ENCODE peak calls at places on chromosome 3, in ten cellular contexts. X is coronary artery; D is choroid plexus epithelial cell; Y is Caco-2; K is psoas muscle; Q is HL-60; O is mammary epithelial cell; V is AG10803; M is CD8-positive, alpha-beta T cell; I is PC-9. U is an unnamed sample.

GRCh38 chr3:163916596-163917560 is 1161.4 kb downstream of the SI start:
- DNase-seq in Q (no peak), V (no peak), X (no peak), M (no peak), K (no peak), I (no peak), O (no peak), D (no peak), Y (peak; percentile 17), U (no peak)

GRCh38 chr3:11568503-11569155 is 75.1 kb downstream of the VGLL4 start:
- DNase-seq in Y (no peak), O (peak; percentile 92), X (peak; percentile 93), D (peak; percentile 87), M (no peak), Q (no peak), K (peak; percentile 85), I (peak; percentile 52), V (peak; percentile 95), U (no peak)

GRCh38 chr3:57397175-57398026 is 104.9 kb upstream of the ASB14 start:
- DNase-seq in X (no peak), O (peak; percentile 51), Q (peak; percentile 72), V (peak; percentile 47), I (peak; percentile 58), Y (peak; percentile 78), D (peak; percentile 80), K (no peak), M (peak; percentile 52), U (peak; percentile 4)

GRCh38 chr3:173750095-173750494 is 352.6 kb downstream of the NLGN1 start:
- DNase-seq in X (no peak), K (no peak), D (peak; percentile 46), O (peak; percentile 24), Y (no peak), Q (no peak), V (peak; percentile 74), M (no peak), I (no peak), U (peak; percentile 76)

GRCh38 chr3:159861369-159861987 is 127.2 kb upstream of the IL12A start:
- DNase-seq in K (no peak), V (no peak), M (no peak), X (no peak), O (peak; percentile 60), I (peak; percentile 11), Q (no peak), Y (no peak), D (peak; percentile 55), U (no peak)

GRCh38 chr3:61901986-61902385 is 340.6 kb downstream of the PTPRG start:
- DNase-seq in M (no peak), V (no peak), O (no peak), D (no peak), X (no peak), Q (no peak), I (no peak), Y (no peak), K (no peak), U (no peak)

GRCh38 chr3:111902534-111902933 is 43.5 kb downstream of the PHLDB2 start:
- DNase-seq in X (no peak), V (no peak), I (no peak), D (no peak), Q (no peak), Y (no peak), O (no peak), K (no peak), M (no peak), U (no peak)

GRCh38 chr3:187744169-187745151 is 808 bp downstream of the BCL6 start:
- DNase-seq in D (peak; percentile 62), K (peak; percentile 81), O (peak; percentile 51), I (no peak), Y (peak; percentile 30), Q (peak; percentile 35), V (peak; percentile 53), X (no peak), M (peak; percentile 67), U (no peak)

GRCh38 chr3:32501785-32502088 is 915 bp downstream of the CMTM6 start:
- DNase-seq in I (no peak), M (no peak), V (no peak), D (no peak), K (no peak), Q (no peak), O (no peak), Y (no peak), X (no peak), U (no peak)

DNA sequence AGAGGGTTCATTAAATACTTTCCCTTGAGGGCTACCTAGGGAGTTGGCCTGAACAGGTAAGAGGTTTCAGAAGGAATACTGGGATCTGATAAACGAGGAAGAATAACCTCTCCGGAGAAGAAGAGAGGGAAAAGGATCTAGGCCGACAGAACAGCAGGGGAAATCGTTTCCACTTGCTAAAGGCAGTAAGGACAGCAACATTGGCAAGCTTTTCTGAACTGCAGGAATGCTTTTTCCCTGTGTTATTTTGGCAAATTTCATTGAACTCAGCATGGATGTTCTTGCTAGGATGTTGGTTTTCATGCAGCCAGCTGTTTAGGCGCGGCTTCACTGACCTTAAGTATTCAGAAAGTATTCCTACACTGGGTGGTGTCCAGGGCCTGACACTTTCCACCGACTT is 489.7 kb downstream of the CNTN3 start:
- DNase-seq in D (peak; percentile 41), X (no peak), Y (no peak), V (no peak), I (no peak), Q (no peak), M (no peak), K (no peak), O (no peak), U (no peak)
- H3K4me3 ChIP-seq in D (no peak overlapping the region), X (no peak overlapping the region), Y (no peak overlapping the region), V (no peak overlapping the region), I (no peak overlapping the region), Q (no peak overlapping the region), M (no peak overlapping the region), K (no peak overlapping the region), O (no peak overlapping the region), U (no peak overlapping the region)

GRCh38 chr3:158631986-158632385 is 12.3 kb upstream of the GFM1 start:
- DNase-seq in X (no peak), D (no peak), V (no peak), Y (no peak), I (no peak), M (no peak), Q (no peak), O (no peak), K (no peak), U (no peak)
- TF ChIP-seq CTCF in X (no peak), D (no peak), V (no peak), Y (no peak), I (no peak), M (no peak), Q (no peak), O (no peak), K (no peak), U (no peak)

DNA sequence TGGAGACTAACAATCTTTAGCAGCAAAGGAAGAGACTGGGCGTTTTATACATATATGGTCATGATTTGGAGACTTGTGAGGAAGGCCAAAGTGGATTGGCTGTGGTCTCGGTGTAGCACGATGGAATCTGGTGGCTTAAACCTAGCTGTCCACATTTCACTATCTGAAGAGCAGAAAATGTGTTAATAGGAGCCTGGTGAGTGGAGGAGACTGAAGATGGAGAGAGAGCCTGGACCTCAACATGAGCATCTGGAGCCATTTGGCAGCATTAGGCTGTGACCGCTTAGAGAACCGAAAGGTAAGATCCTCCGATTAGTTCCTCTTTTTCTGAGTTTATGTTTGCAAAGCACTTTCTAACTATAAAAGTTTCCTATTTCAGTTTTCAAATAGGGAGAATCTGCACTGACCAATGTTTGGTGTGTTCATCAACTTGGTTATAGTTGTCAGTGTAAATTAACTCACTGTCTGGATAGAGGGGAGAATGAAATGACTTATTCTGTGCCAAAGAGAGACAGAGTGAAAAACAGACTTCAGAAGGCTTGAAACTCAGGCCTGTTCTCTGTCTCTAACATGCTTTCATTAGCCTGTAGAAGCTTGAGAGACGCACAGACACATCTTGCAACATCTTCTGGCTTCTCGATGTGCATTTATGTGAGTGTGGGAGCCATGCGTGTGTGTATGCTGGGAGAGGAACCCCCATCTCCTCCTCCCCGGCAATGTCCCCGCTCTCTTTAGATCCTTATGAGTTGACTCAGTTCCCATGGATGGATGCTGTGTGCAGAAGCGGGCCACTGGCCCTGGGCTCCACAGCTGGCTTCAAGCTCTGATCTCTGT is 244.7 kb upstream of the TBL1XR1 start:
- DNase-seq in Y (no peak), Q (peak; percentile 49), K (no peak), D (no peak), I (no peak), O (no peak), X (no peak), V (peak; percentile 78), M (no peak), U (no peak)
- H3K4me3 ChIP-seq in Y (no peak overlapping the region), Q (no peak overlapping the region), K (no peak overlapping the region), D (no peak overlapping the region), I (no peak overlapping the region), O (no peak overlapping the region), X (no peak overlapping the region), V (peak overlapping the region; percentile 49), M (no peak overlapping the region), U (no peak overlapping the region)

GRCh38 chr3:66037330-66037985 is 1.3 kb downstream of the MAGI1 start:
- DNase-seq in D (peak; percentile 59), I (peak; percentile 46), O (peak; percentile 45), M (no peak), V (peak; percentile 35), Q (no peak), K (peak; percentile 64), X (peak; percentile 77), Y (peak; percentile 77), U (no peak)
- TF ChIP-seq CTCF in D (peak; percentile 46), I (no peak), O (no peak), M (no peak), V (peak; percentile 47), Q (no peak), K (no peak), X (no peak), Y (peak; percentile 68), U (peak; percentile 44)

U was measured in epithelial cell of proximal tubule.